ENCODE peak calls at places on chromosomes 7 and 10, in eight cellular contexts. F is colonic mucosa; C is HepG2; N is upper lobe of right lung; V is CD8-positive, alpha-beta T cell; Q is cardiac muscle cell; R is PC-9; Z is tibial nerve. A is an unnamed sample.

GRCh38 chr10:122127943-122128342 is 139.0 kb downstream of the TACC2 start:
- DNase-seq in F (no peak), C (no peak), N (no peak), V (no peak), Q (peak; percentile 50), R (peak; percentile 25), Z (no peak), A (no peak)

GRCh38 chr7:39621784-39622411 is 1.5 kb upstream of the RALA start:
- DNase-seq in F (no peak), C (no peak), N (no peak), V (no peak), Q (no peak), R (no peak), Z (no peak), A (no peak)

GRCh38 chr10:24982294-24983064 is 30.1 kb upstream of the PRTFDC1 start:
- DNase-seq in F (no peak), C (no peak), N (no peak), V (no peak), Q (no peak), R (no peak), Z (no peak), A (no peak)

GRCh38 chr7:36969376-36969775 is 245.1 kb upstream of the AOAH start:
- DNase-seq in F (no peak), C (no peak), N (no peak), V (peak; percentile 53), Q (no peak), R (no peak), Z (no peak), A (no peak)

GRCh38 chr7:127847641-127848040 is 183.6 kb downstream of the LRRC4 start:
- DNase-seq in F (peak; percentile 37), C (no peak), N (no peak), V (no peak), Q (no peak), R (no peak), Z (no peak), A (no peak)

GRCh38 chr7:157737151-157738063 is 400.6 kb downstream of the DNAJB6 start:
- DNase-seq in F (no peak), C (no peak), N (no peak), V (no peak), Q (no peak), R (no peak), Z (no peak), A (no peak)

GRCh38 chr7:146146866-146147265 is 30.3 kb downstream of the CNTNAP2 start:
- DNase-seq in F (no peak), C (no peak), N (no peak), V (no peak), Q (no peak), R (no peak), Z (no peak), A (no peak)

GRCh38 chr7:131525820-131526219 is 30.6 kb downstream of the PODXL start:
- DNase-seq in F (no peak), C (no peak), N (no peak), V (no peak), Q (no peak), R (no peak), Z (no peak), A (no peak)

GRCh38 chr10:49614242-49615198 is 683 bp downstream of the CHAT start:
- DNase-seq in F (no peak), C (no peak), N (peak; percentile 64), V (no peak), Q (peak; percentile 10), R (no peak), Z (no peak), A (no peak)

DNA sequence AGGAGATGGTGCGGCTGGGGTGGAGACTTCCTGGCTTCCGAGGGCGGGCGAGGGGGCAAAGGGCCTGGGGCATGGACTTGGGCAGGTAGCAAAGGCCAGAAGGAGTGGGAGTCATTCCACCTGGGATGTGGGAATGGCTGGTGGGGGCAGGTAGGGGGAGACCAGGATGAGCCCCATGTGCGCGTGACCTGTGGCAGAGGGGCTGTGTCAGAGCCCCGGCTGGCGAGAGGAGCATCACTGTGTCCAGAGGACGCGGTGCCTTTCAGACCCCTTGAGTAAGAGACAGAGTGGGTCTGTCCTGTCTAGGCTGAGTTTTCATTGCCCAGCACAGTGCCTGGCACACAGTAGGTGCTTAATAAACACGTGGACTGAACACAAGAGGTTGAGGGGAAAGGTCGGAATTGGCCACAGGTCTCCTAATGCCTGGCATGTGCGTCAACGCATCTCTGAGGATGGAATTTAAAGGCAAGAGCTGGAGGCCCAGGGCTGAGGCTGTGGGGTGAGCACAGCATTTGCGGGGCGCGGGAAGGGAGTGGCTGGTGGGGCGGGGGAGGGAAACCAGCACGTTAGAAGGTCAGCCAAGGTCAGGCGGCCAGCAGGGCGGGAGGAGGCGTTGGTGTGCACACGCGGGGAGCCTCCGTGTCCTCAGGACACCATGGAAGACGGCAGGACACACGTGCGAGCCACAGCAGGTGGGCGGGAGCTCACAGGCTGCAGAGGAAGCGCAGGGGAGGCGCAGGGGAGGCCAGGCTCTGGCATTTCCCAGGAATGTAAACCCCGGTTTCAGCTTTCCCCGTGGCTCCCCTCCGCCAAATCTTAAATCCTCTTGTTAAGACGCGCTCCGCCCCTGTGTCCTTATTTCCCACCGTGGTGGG is 51.8 kb downstream of the CUX1 start:
- DNase-seq in F (no peak), C (no peak), N (no peak), V (no peak), Q (no peak), R (no peak), Z (no peak), A (no peak)
- H3K4me1 ChIP-seq in F (peaks cover 6% of the 10 kb centered on the region), C (peaks cover 53% of the 10 kb centered on the region), N (peaks cover 27% of the 10 kb centered on the region), V (peaks cover 3% of the 10 kb centered on the region), Q (peaks cover 23% of the 10 kb centered on the region), R (peaks cover 32% of the 10 kb centered on the region), Z (no peaks in the 10 kb centered on the region), A (peaks cover 6% of the 10 kb centered on the region)

DNA sequence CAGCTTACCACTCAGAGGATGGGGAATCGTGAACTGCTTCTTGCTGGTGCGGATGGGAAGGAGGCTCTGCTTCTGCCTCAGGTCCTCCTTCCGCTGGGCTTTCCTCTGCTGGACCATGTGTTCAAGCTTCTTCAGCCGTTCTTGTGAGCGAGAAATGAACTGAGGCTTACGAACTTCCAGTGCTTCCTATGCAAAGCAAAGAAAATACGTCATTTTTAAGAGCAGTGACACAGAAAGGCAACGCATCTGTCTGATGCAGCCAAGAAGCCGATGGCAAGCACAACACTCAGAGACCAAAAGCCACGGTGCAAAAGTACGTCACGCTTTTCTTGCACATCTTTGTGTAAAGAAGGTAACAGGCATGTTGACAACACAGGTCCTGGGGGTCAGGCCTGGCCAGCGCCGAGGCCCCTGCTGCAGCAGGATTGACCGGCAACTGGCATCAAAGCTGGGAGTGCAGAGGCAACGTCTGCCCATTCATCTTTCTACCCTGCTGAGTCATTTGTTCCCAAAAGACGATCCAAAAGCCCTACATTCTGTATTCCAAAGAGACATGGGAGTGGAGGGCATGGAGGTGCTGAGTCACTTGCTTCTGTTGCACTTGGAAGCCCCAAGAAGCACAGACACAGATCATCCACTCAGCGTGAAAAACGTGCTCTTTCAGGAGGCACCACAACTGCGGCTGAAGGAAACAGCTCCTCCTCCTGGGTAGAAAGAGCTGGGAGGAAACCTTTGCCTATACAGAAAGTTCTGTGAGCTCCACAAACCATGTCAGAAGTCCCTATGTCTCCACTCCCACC is 71.0 kb upstream of the ADAM12 start:
- DNase-seq in F (no peak), C (no peak), N (no peak), V (no peak), Q (no peak), R (peak; percentile 1), Z (no peak), A (no peak)
- TF ChIP-seq CTCF in F (no peak), C (no peak), N (no peak), V (no peak), Q (peak; percentile 44), R (no peak), Z (no peak), A (no peak)

DNA sequence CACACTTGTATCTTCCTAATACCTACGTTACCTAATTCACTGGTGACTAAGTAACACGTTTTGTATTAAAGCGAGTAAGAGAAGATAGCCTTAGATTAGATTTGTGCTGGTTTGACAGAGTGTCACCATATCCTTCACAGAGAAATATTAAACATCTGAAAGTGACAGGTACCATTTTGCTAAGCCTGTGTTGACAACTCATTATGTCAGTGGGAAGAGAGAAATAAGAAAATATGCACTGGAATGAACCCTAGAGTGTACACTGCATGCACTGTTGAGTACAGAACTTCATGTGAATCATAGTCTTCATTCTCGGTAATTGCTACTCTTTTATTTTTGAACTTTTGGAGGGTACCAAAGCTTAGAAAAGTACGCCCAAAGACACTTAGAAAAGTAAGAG is 10.9 kb downstream of the PRKG1 start:
- DNase-seq in F (no peak), C (no peak), N (no peak), V (no peak), Q (no peak), R (no peak), Z (no peak), A (no peak)
- H3K4me1 ChIP-seq in F (no peaks in the 10 kb centered on the region), C (no peaks in the 10 kb centered on the region), N (no peaks in the 10 kb centered on the region), V (no peaks in the 10 kb centered on the region), Q (peaks cover 4% of the 10 kb centered on the region), R (no peaks in the 10 kb centered on the region), Z (peaks cover 3% of the 10 kb centered on the region), A (peaks cover 23% of the 10 kb centered on the region)

DNA sequence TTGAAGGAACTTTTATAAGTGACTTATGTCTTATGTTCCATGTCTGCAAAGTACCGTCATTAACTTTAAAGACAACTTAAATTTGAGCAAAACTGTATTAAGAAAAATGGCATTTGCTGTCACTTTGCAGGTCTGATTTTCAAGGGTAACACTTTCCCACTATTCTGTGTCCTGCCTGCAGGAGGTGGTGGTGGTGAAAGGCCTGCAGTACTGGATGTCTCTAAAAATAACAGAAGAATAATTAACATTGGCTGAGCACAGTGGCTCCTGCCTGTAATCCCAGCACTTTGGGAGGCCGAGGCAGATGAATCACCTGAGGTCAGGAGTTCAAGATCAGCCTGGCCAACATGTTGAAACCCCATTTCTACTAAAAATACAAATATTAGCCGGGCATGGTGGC is 13.2 kb upstream of the PTER start:
- DNase-seq in F (no peak), C (no peak), N (no peak), V (no peak), Q (no peak), R (no peak), Z (no peak), A (no peak)
- TF ChIP-seq CTCF in F (no peak), C (no peak), N (no peak), V (no peak), Q (no peak), R (no peak), Z (no peak), A (no peak)

GRCh38 chr10:30510932-30511700 is 77.1 kb downstream of the MAP3K8 start:
- DNase-seq in F (no peak), C (no peak), N (no peak), V (no peak), Q (no peak), R (no peak), Z (no peak), A (no peak)
- H3K4me1 ChIP-seq in F (no peaks in the 10 kb centered on the region), C (peaks cover 39% of the 10 kb centered on the region), N (peaks cover 14% of the 10 kb centered on the region), V (no peaks in the 10 kb centered on the region), Q (no peaks in the 10 kb centered on the region), R (peaks cover 11% of the 10 kb centered on the region), Z (peaks cover 4% of the 10 kb centered on the region), A (no peaks in the 10 kb centered on the region)

DNA sequence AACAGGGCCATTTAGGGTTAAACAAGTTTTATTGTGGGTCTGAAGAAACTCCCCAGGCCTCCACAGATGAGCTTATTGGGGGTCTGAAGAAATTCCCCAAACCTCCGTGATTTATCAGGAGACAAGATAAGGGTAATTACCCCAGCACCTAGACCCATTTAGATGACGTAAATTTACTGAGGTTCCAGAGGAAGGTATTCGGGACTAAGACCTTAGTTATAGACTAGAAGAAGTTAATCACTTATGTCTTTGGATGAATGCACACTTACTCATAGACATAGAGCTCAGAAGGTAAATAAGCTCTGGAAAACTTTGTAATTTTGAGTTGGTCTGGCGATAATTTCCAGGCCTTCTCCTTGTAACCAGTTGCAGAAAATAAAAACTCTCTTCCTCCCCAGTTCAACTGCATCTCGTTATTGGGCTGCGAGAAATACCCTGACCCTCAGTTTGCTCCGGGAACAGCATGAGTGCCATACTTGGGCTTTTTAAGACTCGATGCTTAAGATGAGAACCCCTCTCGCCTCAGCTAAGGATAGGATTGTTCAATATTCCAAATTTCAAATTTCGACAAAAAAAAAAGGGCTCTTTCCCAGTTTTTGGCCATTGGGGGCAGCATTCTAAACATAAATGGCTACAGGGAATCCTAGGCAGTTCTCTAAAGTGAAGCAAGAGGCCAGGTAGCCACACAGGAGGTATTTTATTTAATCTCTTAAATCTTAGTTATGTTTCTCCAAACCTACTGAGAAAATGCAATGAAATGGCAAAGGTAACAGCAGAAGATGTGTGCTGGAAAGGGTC is 74.7 kb upstream of the PFKP start:
- DNase-seq in F (no peak), C (no peak), N (no peak), V (no peak), Q (no peak), R (no peak), Z (no peak), A (no peak)
- TF ChIP-seq CTCF in F (no peak), C (no peak), N (no peak), V (no peak), Q (peak; percentile 24), R (no peak), Z (no peak), A (no peak)